ENCODE peak calls at places on chromosomes 12 and 14, in nine cellular contexts. I is NCI-H748 treated with DMSO at 0.1 percent for 48 hours; B is astrocyte; Z is KBM-7; J is activated naive CD4-positive, alpha-beta T cell treated with anti-CD3 and anti-CD28 coated beads, Interleukin-2, amount 10 ng/mL, durations not matched to agents 7 days and 5 days; G is T follicular helper cell; U is cardiac fibroblast; M is HS-27A; S is NCI-H1092 treated with DMSO at 0.1 percent for 48 hours. O is an unnamed sample.

GRCh38 chr12:131348226-131349010 is 362.5 kb upstream of the SFSWAP start:
- DNase-seq in I (no peak), B (no peak), Z (no peak), J (no peak), G (no peak), U (no peak), M (no peak), S (no peak), O (no peak)

GRCh38 chr12:116910645-116911449 is at the start of gene FBXW8:
- DNase-seq in I (peak), B (peak), Z (peak), J (peak), G (peak), U (peak), M (no peak), S (peak), O (peak)

GRCh38 chr12:78898416-78898815 is 33.8 kb downstream of the SYT1 start:
- DNase-seq in I (no peak), B (peak), Z (no peak), J (no peak), G (no peak), U (peak), M (no peak), S (peak), O (no peak)

GRCh38 chr14:92679246-92679645 is 69.2 kb downstream of the LGMN start:
- DNase-seq in I (no peak), B (no peak), Z (no peak), J (no peak), G (no peak), U (no peak), M (no peak), S (no peak), O (no peak)

GRCh38 chr12:3698218-3698974 is 54.5 kb downstream of the CRACR2A start:
- DNase-seq in I (peak), B (peak), Z (no peak), J (no peak), G (no peak), U (peak), M (peak), S (peak), O (no peak)

GRCh38 chr12:89949457-89950195 is 241.0 kb upstream of the ATP2B1 start:
- DNase-seq in I (peak), B (peak), Z (peak), J (peak), G (peak), U (peak), M (no peak), S (peak), O (peak)

GRCh38 chr12:21771311-21771710 is 3.2 kb downstream of the KCNJ8 start:
- DNase-seq in I (no peak), B (peak), Z (no peak), J (no peak), G (no peak), U (peak), M (peak), S (no peak), O (no peak)

GRCh38 chr12:31591308-31591901 is 469 bp upstream of the DENND5B start:
- DNase-seq in I (peak), B (no peak), Z (peak), J (no peak), G (no peak), U (peak), M (no peak), S (peak), O (peak)

GRCh38 chr14:74945261-74945851 is 10.0 kb downstream of the PGF start:
- DNase-seq in I (no peak), B (no peak), Z (peak), J (peak), G (no peak), U (peak), M (no peak), S (no peak), O (peak)

GRCh38 chr12:113097716-113098427 is 37.7 kb downstream of the RASAL1 start:
- DNase-seq in I (no peak), B (peak), Z (no peak), J (no peak), G (no peak), U (peak), M (no peak), S (peak), O (no peak)

GRCh38 chr14:104931323-104931770 is 6.7 kb downstream of the PLD4 start:
- DNase-seq in I (no peak), B (no peak), Z (no peak), J (no peak), G (no peak), U (no peak), M (no peak), S (no peak), O (no peak)

GRCh38 chr14:28298156-28298555 is 468.4 kb upstream of the FOXG1 start:
- DNase-seq in I (no peak), B (peak), Z (no peak), J (no peak), G (no peak), U (peak), M (no peak), S (no peak), O (no peak)

GRCh38 chr12:666766-667308 is 3.6 kb upstream of the NINJ2 start:
- DNase-seq in I (no peak), B (peak), Z (no peak), J (peak), G (no peak), U (peak), M (no peak), S (no peak), O (peak)

GRCh38 chr14:24783791-24784190 is 149.8 kb upstream of the GZMB start:
- DNase-seq in I (no peak), B (no peak), Z (no peak), J (no peak), G (no peak), U (no peak), M (no peak), S (no peak), O (no peak)

GRCh38 chr14:69624131-69624530 is 12.7 kb downstream of the SUSD6 start:
- DNase-seq in I (no peak), B (no peak), Z (no peak), J (no peak), G (no peak), U (no peak), M (no peak), S (no peak), O (no peak)

GRCh38 chr12:51388066-51388799 is 3.0 kb downstream of the GALNT6 start:
- DNase-seq in I (no peak), B (peak), Z (peak), J (no peak), G (no peak), U (peak), M (no peak), S (no peak), O (no peak)

GRCh38 chr12:117986705-117987469 is 18.1 kb upstream of the KSR2 start:
- DNase-seq in I (no peak), B (peak), Z (no peak), J (no peak), G (no peak), U (peak), M (peak), S (no peak), O (no peak)

GRCh38 chr14:59481407-59482119 is 2.6 kb downstream of the L3HYPDH start:
- DNase-seq in I (no peak), B (peak), Z (no peak), J (no peak), G (no peak), U (peak), M (peak), S (no peak), O (no peak)

GRCh38 chr14:49549881-49550280 is 36.3 kb downstream of the RPS29 start:
- DNase-seq in I (no peak), B (peak), Z (no peak), J (no peak), G (no peak), U (peak), M (no peak), S (no peak), O (no peak)

GRCh38 chr12:130686511-130686981 is 29.6 kb downstream of the RIMBP2 start:
- DNase-seq in I (no peak), B (no peak), Z (no peak), J (no peak), G (no peak), U (no peak), M (no peak), S (peak), O (no peak)

GRCh38 chr14:69713127-69713800 is 53.7 kb upstream of the SRSF5 start:
- DNase-seq in I (peak), B (no peak), Z (peak), J (no peak), G (no peak), U (no peak), M (no peak), S (peak), O (no peak)

GRCh38 chr14:37903561-37904191 is 304.0 kb upstream of the SSTR1 start:
- DNase-seq in I (peak), B (peak), Z (peak), J (no peak), G (no peak), U (peak), M (peak), S (peak), O (peak)

GRCh38 chr12:95943231-95943842 is at the start of gene AMDHD1:
- DNase-seq in I (peak), B (peak), Z (peak), J (peak), G (peak), U (peak), M (no peak), S (peak), O (peak)

GRCh38 chr12:6434205-6435180 is 10.3 kb upstream of the CD27 start:
- DNase-seq in I (no peak), B (no peak), Z (no peak), J (peak), G (no peak), U (no peak), M (no peak), S (no peak), O (peak)

GRCh38 chr12:63400746-63401145 is 249.7 kb upstream of the AVPR1A start:
- DNase-seq in I (peak), B (peak), Z (no peak), J (no peak), G (no peak), U (peak), M (no peak), S (peak), O (no peak)

GRCh38 chr12:132194056-132194455 is 49.8 kb downstream of the NOC4L start:
- DNase-seq in I (no peak), B (no peak), Z (no peak), J (peak), G (no peak), U (peak), M (no peak), S (no peak), O (peak)

GRCh38 chr14:100557658-100558057 is 29.6 kb downstream of the BEGAIN start:
- DNase-seq in I (no peak), B (peak), Z (no peak), J (no peak), G (no peak), U (no peak), M (no peak), S (no peak), O (no peak)

GRCh38 chr12:56084958-56085543 is 5.1 kb downstream of the ERBB3 start:
- DNase-seq in I (no peak), B (no peak), Z (peak), J (peak), G (no peak), U (no peak), M (no peak), S (no peak), O (peak)

O was measured in activated CD4-positive, alpha-beta memory T cell treated with anti-CD3 and anti-CD28 coated beads for 36 hours.